ENCODE peak calls at places on chromosomes 6 and 20, in nine cellular contexts. O is heart left ventricle, R is Daoy, C is NCI-H2029, B is endothelial cell, Y is D341Med, W is amniotic stem cell, T is transverse colon, A is MV-4-11. J is an unnamed sample.

GRCh38 chr20:61912665-61913422 is 152.8 kb downstream of the TAF4 start:
- DNase-seq in R (no peak), A (peak; percentile 83), C (no peak), W (no peak), O (peak; percentile 44), T (no peak), Y (no peak), B (no peak), J (no peak)

GRCh38 chr20:31841928-31842327 is 3.5 kb downstream of the FOXS1 start:
- DNase-seq in T (no peak), A (no peak), C (no peak), B (no peak), R (peak; percentile 92), O (peak; percentile 62), W (no peak), Y (no peak), J (peak; percentile 87)

GRCh38 chr6:132798820-132799538 is 542 bp upstream of the SLC18B1 start:
- DNase-seq in C (peak; percentile 16), O (peak; percentile 73), B (peak; percentile 72), Y (peak; percentile 76), R (peak; percentile 79), T (peak; percentile 85), A (no peak), W (peak; percentile 24), J (peak; percentile 73)

GRCh38 chr6:116127771-116128493 is 2.0 kb upstream of the COL10A1 start:
- DNase-seq in W (no peak), A (no peak), O (no peak), Y (no peak), B (no peak), C (no peak), T (no peak), R (no peak), J (no peak)

GRCh38 chr20:17584684-17585083 is 14.8 kb downstream of the DSTN start:
- DNase-seq in C (no peak), T (no peak), R (no peak), O (no peak), Y (no peak), W (no peak), B (no peak), A (no peak), J (no peak)

GRCh38 chr20:46108435-46108841 is 9.7 kb upstream of the CD40 start:
- DNase-seq in C (no peak), R (no peak), A (peak; percentile 89), Y (no peak), T (no peak), B (no peak), O (no peak), W (no peak), J (no peak)

GRCh38 chr6:124967444-124967843 is 5.2 kb downstream of the RNF217 start:
- DNase-seq in Y (no peak), O (no peak), A (no peak), C (no peak), W (no peak), B (no peak), R (no peak), T (no peak), J (no peak)

GRCh38 chr20:62177307-62177706 is 5.5 kb upstream of the MTG2 start:
- DNase-seq in B (no peak), W (no peak), T (no peak), O (no peak), Y (no peak), C (no peak), A (no peak), R (no peak), J (no peak)

GRCh38 chr6:33785766-33786165 is 3.2 kb downstream of the LEMD2 start:
- DNase-seq in C (no peak), A (no peak), T (no peak), B (no peak), R (peak; percentile 92), W (no peak), Y (no peak), O (no peak), J (no peak)

GRCh38 chr6:36290668-36291620 is 21.1 kb downstream of the PNPLA1 start:
- DNase-seq in B (no peak), O (no peak), A (peak; percentile 65), Y (no peak), W (no peak), C (no peak), R (peak; percentile 46), T (peak; percentile 60), J (no peak)

GRCh38 chr6:143804835-143805239 is 38.3 kb upstream of the LTV1 start:
- DNase-seq in C (no peak), B (no peak), A (no peak), R (peak; percentile 11), W (no peak), O (no peak), T (no peak), Y (no peak), J (no peak)

GRCh38 chr20:44716309-44717106 is 1.3 kb downstream of the CCN5 start:
- DNase-seq in Y (no peak), O (peak; percentile 65), R (no peak), T (no peak), B (no peak), C (no peak), A (no peak), W (no peak), J (no peak)

GRCh38 chr20:871436-871835 is 37.9 kb downstream of the FAM110A start:
- DNase-seq in O (no peak), T (no peak), Y (no peak), R (no peak), C (no peak), B (no peak), W (no peak), A (no peak), J (no peak)

GRCh38 chr6:4189249-4189648 is 53.9 kb upstream of the ECI2 start:
- DNase-seq in Y (no peak), C (no peak), B (no peak), O (no peak), T (no peak), W (no peak), R (no peak), A (no peak), J (no peak)

J was measured in aorta.